ENCODE peak calls at places on chromosomes 12 and 14, in five cellular contexts. M is SJCRH30, D is M059J, X is GM12864, A is trophoblast cell. J is an unnamed sample.

GRCh38 chr14:30443368-30444007 is 115.5 kb upstream of the G2E3 start:
- DNase-seq in X (peak), A (peak), M (peak), D (peak), J (no peak)

GRCh38 chr12:9064815-9065606 is 50.7 kb downstream of the A2M start:
- DNase-seq in A (peak), M (no peak), D (peak), X (no peak), J (peak)

GRCh38 chr12:59079029-59079428 is 158.7 kb upstream of the LRIG3 start:
- DNase-seq in M (no peak), A (no peak), D (no peak), X (no peak), J (no peak)

GRCh38 chr12:103401421-103401820 is 94.3 kb downstream of the C12orf42 start:
- DNase-seq in D (peak), M (no peak), X (no peak), A (peak), J (no peak)

GRCh38 chr14:67186789-67187188 is 2.5 kb upstream of the GARIN2 start:
- DNase-seq in D (peak), X (peak), A (peak), M (peak), J (no peak)

GRCh38 chr14:101117543-101117942 is 214.0 kb upstream of the RTL1 start:
- DNase-seq in D (no peak), X (no peak), A (no peak), M (no peak), J (no peak)

GRCh38 chr12:29396774-29397173 is 15.8 kb upstream of the ERGIC2 start:
- DNase-seq in A (peak), M (no peak), D (no peak), X (no peak), J (no peak)

GRCh38 chr12:16389594-16389993 is 42.1 kb downstream of the MGST1 start:
- DNase-seq in X (no peak), M (no peak), D (peak), A (peak), J (no peak)

GRCh38 chr12:128727999-128728398 is 95.8 kb downstream of the SLC15A4 start:
- DNase-seq in X (no peak), D (peak), A (no peak), M (no peak), J (no peak)

GRCh38 chr14:68694516-68695235 is 98.2 kb downstream of the ZFP36L1 start:
- DNase-seq in A (no peak), D (peak), M (peak), X (no peak), J (no peak)

GRCh38 chr12:3455312-3455711 is 35.7 kb upstream of the PRMT8 start:
- DNase-seq in X (no peak), M (no peak), A (no peak), D (peak), J (peak)

GRCh38 chr14:93013368-93013719 is 90.4 kb downstream of the CHGA start:
- DNase-seq in X (no peak), M (peak), A (no peak), D (no peak), J (no peak)

GRCh38 chr12:19142499-19142898 is 13.0 kb downstream of the PLEKHA5 start:
- DNase-seq in M (no peak), D (no peak), A (no peak), X (no peak), J (no peak)

GRCh38 chr14:95896628-95897027 is 20.0 kb downstream of the TUNAR start:
- DNase-seq in X (no peak), A (no peak), D (no peak), M (no peak), J (no peak)

GRCh38 chr12:115384391-115384790 is 700.4 kb upstream of the TBX3 start:
- DNase-seq in X (no peak), A (peak), D (no peak), M (no peak), J (no peak)

GRCh38 chr12:106123551-106123991 is 15.2 kb downstream of the NUAK1 start:
- DNase-seq in M (peak), X (no peak), D (peak), A (no peak), J (no peak)

GRCh38 chr12:64810831-64811230 is 13.6 kb upstream of the TBC1D30 start:
- DNase-seq in M (no peak), D (peak), A (peak), X (no peak), J (no peak)

GRCh38 chr14:61322799-61323290 is 1.5 kb downstream of the PRKCH start:
- DNase-seq in A (peak), D (no peak), X (no peak), M (no peak), J (peak)

GRCh38 chr14:101505216-101505970 is 55.9 kb upstream of the DIO3 start:
- DNase-seq in X (no peak), A (no peak), M (no peak), D (no peak), J (peak)

GRCh38 chr14:77458249-77458950 is 507 bp downstream of the AHSA1 start:
- DNase-seq in D (peak), A (peak), X (no peak), M (peak), J (no peak)

GRCh38 chr12:46660719-46661118 is 165.1 kb downstream of the SLC38A4 start:
- DNase-seq in X (no peak), A (no peak), D (no peak), M (no peak), J (no peak)

GRCh38 chr14:76827696-76828301 is 1.6 kb downstream of the LRRC74A start:
- DNase-seq in D (no peak), X (no peak), A (no peak), M (no peak), J (no peak)

GRCh38 chr12:105107497-105108371 is at the start of gene WASHC4:
- DNase-seq in D (peak), M (peak), X (peak), A (peak), J (peak)